ENCODE peak calls at places on chromosomes 13 and 19, in five cellular contexts. Z, W, A, U and T are unnamed samples.

GRCh38 chr13:94617389-94618000 is 15.8 kb downstream of the GPR180 start:
- DNase-seq in Z (peak; percentile 29), W (peak; percentile 40), A (no peak), U (no peak), T (no peak)

GRCh38 chr13:76732367-76732766 is 153.8 kb downstream of the KCTD12 start:
- DNase-seq in Z (no peak), W (no peak), A (no peak), U (no peak), T (no peak)

GRCh38 chr19:13796301-13797057 is 1.2 kb downstream of the ZSWIM4 start:
- DNase-seq in Z (no peak), W (peak; percentile 68), A (peak; percentile 87), U (no peak), T (peak; percentile 89)

GRCh38 chr13:90717451-90717936 is 630.0 kb upstream of the MIR17HG start:
- DNase-seq in Z (no peak), W (peak; percentile 45), A (no peak), U (no peak), T (peak; percentile 82)

GRCh38 chr13:33494596-33495214 is 209.2 kb upstream of the STARD13 start:
- DNase-seq in Z (no peak), W (peak; percentile 35), A (no peak), U (no peak), T (peak; percentile 83)

GRCh38 chr13:90015565-90016507 is 1331.7 kb upstream of the MIR17HG start:
- DNase-seq in Z (no peak), W (no peak), A (no peak), U (no peak), T (no peak)

GRCh38 chr13:27667946-27668345 is 46.3 kb downstream of the POLR1D start:
- DNase-seq in Z (no peak), W (no peak), A (no peak), U (no peak), T (no peak)

GRCh38 chr19:3034194-3034844 is 5.2 kb upstream of the TLE2 start:
- DNase-seq in Z (peak; percentile 30), W (peak; percentile 48), A (no peak), U (no peak), T (no peak)

GRCh38 chr13:28754698-28755545 is 36.2 kb upstream of the SLC46A3 start:
- DNase-seq in Z (no peak), W (peak; percentile 46), A (no peak), U (no peak), T (no peak)

GRCh38 chr19:3607398-3608078 is 863 bp upstream of the TBXA2R start:
- DNase-seq in Z (no peak), W (no peak), A (no peak), U (no peak), T (no peak)

GRCh38 chr19:31303262-31303815 is 45.9 kb downstream of the TSHZ3 start:
- DNase-seq in Z (no peak), W (no peak), A (no peak), U (no peak), T (no peak)

GRCh38 chr13:20263393-20264044 is 31.4 kb upstream of the GJB6 start:
- DNase-seq in Z (no peak), W (peak; percentile 32), A (no peak), U (no peak), T (no peak)

GRCh38 chr19:52658595-52658994 is 20.4 kb upstream of the ZNF83 start:
- DNase-seq in Z (no peak), W (peak; percentile 61), A (no peak), U (no peak), T (no peak)

GRCh38 chr19:37160153-37160552 is 12.3 kb downstream of the ZNF585A start:
- DNase-seq in Z (no peak), W (no peak), A (no peak), U (no peak), T (no peak)

GRCh38 chr19:43524922-43525835 is 1.8 kb downstream of the ETHE1 start:
- DNase-seq in Z (no peak), W (peak; percentile 75), A (peak; percentile 82), U (no peak), T (no peak)

GRCh38 chr19:10325732-10326131 is 7.6 kb downstream of the RAVER1 start:
- DNase-seq in Z (no peak), W (no peak), A (no peak), U (no peak), T (no peak)

GRCh38 chr13:51781246-51782022 is 22.5 kb downstream of the DHRS12 start:
- DNase-seq in Z (peak; percentile 57), W (peak; percentile 44), A (no peak), U (no peak), T (no peak)

GRCh38 chr13:20505405-20506366 is 20.0 kb downstream of the CRYL1 start:
- DNase-seq in Z (no peak), W (no peak), A (no peak), U (no peak), T (no peak)

GRCh38 chr19:3285647-3286176 is 61.3 kb downstream of the CELF5 start:
- DNase-seq in Z (peak; percentile 77), W (no peak), A (no peak), U (peak; percentile 57), T (no peak)

GRCh38 chr19:18164072-18164471 is 9.5 kb upstream of the IFI30 start:
- DNase-seq in Z (no peak), W (no peak), A (no peak), U (no peak), T (no peak)

GRCh38 chr13:74662895-74663294 is 528.7 kb upstream of the KLF12 start:
- DNase-seq in Z (peak; percentile 60), W (no peak), A (no peak), U (no peak), T (no peak)

GRCh38 chr13:38905081-38905480 is 85.5 kb downstream of the STOML3 start:
- DNase-seq in Z (no peak), W (no peak), A (no peak), U (no peak), T (no peak)

GRCh38 chr19:30105316-30105715 is 163.3 kb downstream of the URI1 start:
- DNase-seq in Z (no peak), W (no peak), A (no peak), U (no peak), T (no peak)

GRCh38 chr13:52738719-52739467 is 727 bp downstream of the CNMD start:
- DNase-seq in Z (peak; percentile 40), W (peak; percentile 47), A (no peak), U (no peak), T (no peak)

GRCh38 chr13:42864952-42865634 is 83.7 kb downstream of the FAM216B start:
- DNase-seq in Z (peak; percentile 30), W (no peak), A (no peak), U (no peak), T (no peak)

GRCh38 chr13:50277127-50277526 is 261.9 kb downstream of the KCNRG start:
- DNase-seq in Z (peak; percentile 11), W (no peak), A (no peak), U (no peak), T (no peak)

GRCh38 chr13:94121686-94122085 is 357.8 kb downstream of the DCT start:
- DNase-seq in Z (no peak), W (no peak), A (no peak), U (no peak), T (peak; percentile 28)

DNA sequence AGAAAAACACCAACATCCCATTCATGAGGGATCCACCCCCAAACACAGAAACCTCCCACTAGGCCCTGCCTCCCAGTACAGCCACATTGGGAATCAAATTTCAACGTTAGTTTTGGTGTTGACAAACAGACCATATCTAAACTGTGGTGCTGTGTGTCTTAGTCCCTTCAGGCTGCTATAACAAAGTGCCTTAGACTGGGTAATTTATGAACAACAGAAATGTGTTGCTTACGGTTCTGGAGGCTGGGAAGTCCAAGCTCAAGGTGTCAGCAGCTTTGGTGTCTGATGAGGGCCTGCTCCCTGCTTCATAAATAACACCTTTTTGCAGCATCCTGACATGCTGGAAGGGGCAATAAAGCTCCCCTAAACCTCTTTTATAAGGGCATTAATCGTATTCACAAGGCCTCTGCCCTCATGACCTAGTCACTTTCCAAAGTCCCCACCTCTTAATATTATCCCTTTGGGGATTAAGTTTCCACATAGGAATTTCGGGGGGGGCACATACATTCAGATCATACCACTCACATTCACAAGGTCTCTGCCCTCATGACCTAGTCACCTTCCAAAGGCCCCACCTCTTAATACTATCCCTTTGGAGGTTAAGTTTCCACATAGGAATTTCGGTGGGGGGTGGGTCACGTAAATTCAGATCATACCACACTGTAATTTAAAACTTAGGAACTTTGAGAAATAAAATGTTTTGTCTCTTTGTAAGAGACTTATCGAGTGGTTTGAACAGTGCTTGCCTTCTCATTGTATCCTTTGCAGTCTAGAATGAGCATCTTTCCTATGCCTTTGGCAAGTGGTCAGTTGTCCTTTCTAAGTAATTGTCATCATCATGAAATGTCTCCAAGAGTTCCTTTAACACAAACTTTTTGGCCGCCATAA is 27.6 kb downstream of the ZNF507 start:
- DNase-seq in Z (no peak), W (no peak), A (no peak), U (no peak), T (no peak)
- H3K4me3 ChIP-seq in Z (no peak overlapping the region), W (no peak overlapping the region), A (no peak overlapping the region), U (no peak overlapping the region), T (no peak overlapping the region)

GRCh38 chr19:47429140-47429793 is 9.9 kb upstream of the MEIS3 start:
- DNase-seq in Z (no peak), W (no peak), A (no peak), U (no peak), T (no peak)

GRCh38 chr19:47423203-47423882 is 4.0 kb upstream of the MEIS3 start:
- DNase-seq in Z (no peak), W (no peak), A (no peak), U (no peak), T (no peak)

GRCh38 chr19:47430041-47430802 is 10.9 kb upstream of the MEIS3 start:
- DNase-seq in Z (no peak), W (peak; percentile 80), A (no peak), U (no peak), T (no peak)

GRCh38 chr19:47428177-47428894 is 9.0 kb upstream of the MEIS3 start:
- DNase-seq in Z (peak; percentile 100), W (peak; percentile 97), A (peak; percentile 70), U (peak; percentile 75), T (peak; percentile 78)

DNA sequence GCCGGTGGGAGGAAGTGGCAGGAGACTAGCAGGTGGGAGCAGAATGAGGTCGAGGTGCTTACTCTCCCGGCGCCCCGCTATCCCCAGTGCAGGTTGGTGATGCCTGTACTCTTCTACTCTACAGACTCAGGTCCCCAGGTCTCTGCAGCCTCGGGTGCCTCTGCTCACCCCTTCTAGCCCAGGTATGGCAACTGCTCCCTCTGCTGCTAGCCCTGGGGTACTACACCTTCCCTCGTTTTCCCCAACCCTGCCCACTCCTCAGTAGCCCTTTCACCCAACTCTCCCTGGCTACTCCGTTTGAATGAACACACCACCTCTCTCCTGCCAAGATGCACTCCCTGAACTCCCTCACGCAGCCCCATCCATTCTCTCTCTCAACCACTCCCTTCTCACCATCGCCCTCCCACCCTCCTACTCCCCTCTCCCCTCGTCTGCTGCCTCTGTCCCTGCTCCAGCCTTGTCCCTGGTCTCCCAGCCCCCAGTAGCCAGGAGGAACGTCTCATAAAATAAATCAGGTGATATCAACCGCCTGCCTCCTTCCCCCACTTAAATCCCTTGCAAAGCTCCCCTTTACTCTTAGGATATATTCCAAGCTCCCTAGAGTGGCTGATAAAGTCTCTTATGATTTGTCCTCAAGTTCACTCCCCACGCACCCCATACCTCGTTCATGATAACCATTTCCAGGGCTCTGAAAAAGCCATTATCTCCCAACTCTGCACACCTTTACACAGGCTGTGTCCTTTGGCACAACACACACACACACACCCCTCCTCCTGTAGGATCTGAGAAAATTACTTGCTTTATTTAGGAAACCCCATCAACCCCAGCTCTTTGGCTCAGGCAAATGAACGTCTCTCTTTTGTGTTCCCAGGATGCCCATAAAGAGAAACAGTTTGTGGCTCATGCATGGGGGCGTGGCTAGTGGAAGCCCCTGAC is 8.2 kb upstream of the MEIS3 start:
- DNase-seq in Z (peak; percentile 80), W (peak; percentile 84), A (no peak), U (peak; percentile 56), T (no peak)
- H3K27me3 ChIP-seq in Z (peaks cover under 1% of the 10 kb centered on the region), W (peaks cover 30% of the 10 kb centered on the region), A (no peaks in the 10 kb centered on the region), U (peaks cover 49% of the 10 kb centered on the region), T (peaks cover 37% of the 10 kb centered on the region)

GRCh38 chr19:1233361-1233667 is 4.5 kb downstream of the CBARP start:
- DNase-seq in Z (no peak), W (no peak), A (no peak), U (no peak), T (no peak)
- H3K4me3 ChIP-seq in Z (no peak overlapping the region), W (no peak overlapping the region), A (no peak overlapping the region), U (no peak overlapping the region), T (no peak overlapping the region)

GRCh38 chr13:96994849-96995243 is 570 bp upstream of the OXGR1 start:
- DNase-seq in Z (no peak), W (no peak), A (no peak), U (no peak), T (no peak)
- H3K27me3 ChIP-seq in Z (peaks cover 7% of the 10 kb centered on the region), W (peaks cover 57% of the 10 kb centered on the region), A (no peaks in the 10 kb centered on the region), U (peaks cover 8% of the 10 kb centered on the region), T (peaks cover 20% of the 10 kb centered on the region)